ENCODE peak calls at places on chromosomes 6 and 20, in eight cellular contexts. J, L, Y, G, N, K, V and Z are unnamed samples.
A peak's percentile ranks its signal among the peaks of the same experiment; 100 is the strongest.

GRCh38 chr20:33561981-33562601 is 72.2 kb downstream of the CBFA2T2 start:
- DNase-seq in J (peak; percentile 50), L (peak; percentile 44), Y (peak; percentile 92), G (no peak), N (no peak), K (peak; percentile 91), V (peak; percentile 70), Z (no peak)

GRCh38 chr6:53179961-53180651 is 31.5 kb upstream of the GCM1 start:
- DNase-seq in J (no peak), L (no peak), Y (peak; percentile 84), G (no peak), N (no peak), K (peak; percentile 83), V (peak; percentile 84), Z (no peak)

GRCh38 chr6:99736302-99736701 is 129.7 kb downstream of the PRDM13 start:
- DNase-seq in J (peak; percentile 13), L (no peak), Y (no peak), G (no peak), N (no peak), K (no peak), V (no peak), Z (no peak)

GRCh38 chr20:50089140-50089786 is 23.7 kb downstream of the UBE2V1 start:
- DNase-seq in J (no peak), L (peak; percentile 9), Y (no peak), G (no peak), N (no peak), K (no peak), V (no peak), Z (no peak)

GRCh38 chr6:142746524-142746923 is 198.5 kb downstream of the HIVEP2 start:
- DNase-seq in J (peak; percentile 51), L (peak; percentile 20), Y (peak; percentile 30), G (no peak), N (no peak), K (no peak), V (no peak), Z (no peak)

GRCh38 chr6:167548451-167548850 is 223.6 kb downstream of the TTLL2 start:
- DNase-seq in J (no peak), L (no peak), Y (no peak), G (no peak), N (no peak), K (no peak), V (no peak), Z (no peak)

GRCh38 chr20:54173653-54174451 is at the start of gene CYP24A1:
- DNase-seq in J (peak; percentile 40), L (no peak), Y (peak; percentile 4), G (no peak), N (peak; percentile 70), K (no peak), V (no peak), Z (no peak)

GRCh38 chr20:3011752-3012151 is 31.7 kb upstream of the GNRH2 start:
- DNase-seq in J (no peak), L (no peak), Y (no peak), G (no peak), N (no peak), K (no peak), V (no peak), Z (no peak)

GRCh38 chr6:52361945-52362442 is at the start of gene PAQR8:
- DNase-seq in J (no peak), L (peak; percentile 79), Y (peak; percentile 44), G (no peak), N (peak; percentile 88), K (peak; percentile 63), V (peak; percentile 21), Z (peak; percentile 56)

GRCh38 chr6:116218172-116218633 is 35.7 kb downstream of the TSPYL4 start:
- DNase-seq in J (no peak), L (peak; percentile 66), Y (peak; percentile 52), G (no peak), N (no peak), K (no peak), V (no peak), Z (no peak)

GRCh38 chr6:52612336-52613096 is 35.7 kb upstream of the TRAM2 start:
- DNase-seq in J (no peak), L (no peak), Y (peak; percentile 66), G (no peak), N (no peak), K (peak; percentile 49), V (no peak), Z (no peak)

GRCh38 chr6:139973602-139974373 is 599.3 kb upstream of the CITED2 start:
- DNase-seq in J (no peak), L (no peak), Y (peak; percentile 84), G (no peak), N (no peak), K (peak; percentile 97), V (peak; percentile 77), Z (no peak)

GRCh38 chr6:139325003-139325600 is 33.3 kb upstream of the TXLNB start:
- DNase-seq in J (no peak), L (no peak), Y (no peak), G (no peak), N (no peak), K (no peak), V (no peak), Z (peak; percentile 35)

GRCh38 chr20:8829232-8829631 is 239.7 kb upstream of the PLCB4 start:
- DNase-seq in J (no peak), L (no peak), Y (no peak), G (no peak), N (no peak), K (no peak), V (no peak), Z (no peak)

GRCh38 chr6:149864578-149865535 is 698 bp upstream of the LRP11 start:
- DNase-seq in J (no peak), L (peak; percentile 88), Y (peak; percentile 85), G (peak; percentile 48), N (no peak), K (peak; percentile 82), V (peak; percentile 79), Z (no peak)

GRCh38 chr6:32529697-32530429 is at the start of gene HLA-DRB5:
- DNase-seq in J (no peak), L (no peak), Y (no peak), G (no peak), N (peak; percentile 67), K (peak; percentile 5), V (no peak), Z (no peak)